ENCODE peak calls at places on chromosomes 4 and X, in nine cellular contexts. H is ovary, V is tibial nerve, E is HepG2, P is transverse colon, U is sigmoid colon, B is K562, Y is A549, J is suprapubic skin. M is an unnamed sample. For H3K9me3, the result is how much of the 10 kb centered on the place peaks cover.

GRCh38 chr4:159374749-159375535 is 272.1 kb downstream of the RAPGEF2 start:
- DNase-seq in H (no peak), V (no peak), E (no peak), P (no peak), U (no peak), B (no peak), Y (no peak), J (no peak), M (no peak)

GRCh38 chr4:6391852-6392188 is 80.6 kb downstream of the PPP2R2C start:
- DNase-seq in H (no peak), V (no peak), E (no peak), P (no peak), U (no peak), B (no peak), Y (no peak), J (no peak), M (no peak)

GRCh38 chrX:111328858-111329257 is 58.6 kb upstream of the CAPN6 start:
- DNase-seq in H (no peak), V (no peak), E (no peak), P (no peak), U (no peak), B (no peak), Y (no peak), J (no peak), M (no peak)

GRCh38 chrX:71871367-71871766 is 39.3 kb upstream of the NHSL2 start:
- DNase-seq in H (no peak), V (no peak), E (no peak), P (no peak), U (no peak), B (no peak), Y (no peak), J (no peak), M (peak)

GRCh38 chrX:115616943-115617563 is 56.1 kb downstream of the PLS3 start:
- DNase-seq in H (no peak), V (no peak), E (no peak), P (no peak), U (no peak), B (no peak), Y (peak), J (no peak), M (no peak)

GRCh38 chr4:142405021-142405991 is 440.8 kb downstream of the INPP4B start:
- DNase-seq in H (peak), V (peak), E (no peak), P (peak), U (peak), B (no peak), Y (peak), J (peak), M (peak)

GRCh38 chrX:135086197-135086854 is 34.0 kb downstream of the ETDB start:
- DNase-seq in H (no peak), V (no peak), E (peak), P (peak), U (no peak), B (peak), Y (peak), J (no peak), M (peak)

GRCh38 chr4:3745886-3746656 is 20.1 kb upstream of the ADRA2C start:
- DNase-seq in H (no peak), V (no peak), E (no peak), P (no peak), U (no peak), B (no peak), Y (peak), J (no peak), M (no peak)

GRCh38 chrX:9433596-9433995 is 31.3 kb upstream of the TBL1X start:
- DNase-seq in H (no peak), V (no peak), E (no peak), P (no peak), U (no peak), B (no peak), Y (no peak), J (no peak), M (no peak)

GRCh38 chr4:187128226-187128625 is 404.6 kb upstream of the FAT1 start:
- DNase-seq in H (no peak), V (no peak), E (no peak), P (no peak), U (no peak), B (no peak), Y (no peak), J (no peak), M (no peak)

GRCh38 chr4:70280567-70280966 is 38.2 kb downstream of the CSN3 start:
- DNase-seq in H (no peak), V (no peak), E (no peak), P (no peak), U (no peak), B (no peak), Y (no peak), J (no peak), M (no peak)

GRCh38 chr4:136392576-136392975 is 1139.7 kb downstream of the PCDH18 start:
- DNase-seq in H (no peak), V (no peak), E (no peak), P (no peak), U (no peak), B (no peak), Y (no peak), J (no peak), M (no peak)

GRCh38 chrX:150410513-150410912 is 47.4 kb downstream of the MAMLD1 start:
- DNase-seq in H (no peak), V (no peak), E (no peak), P (no peak), U (no peak), B (no peak), Y (no peak), J (no peak), M (no peak)

GRCh38 chr4:3401436-3402171 is 40.2 kb upstream of the HGFAC start:
- DNase-seq in H (no peak), V (no peak), E (no peak), P (no peak), U (peak), B (no peak), Y (no peak), J (no peak), M (no peak)

GRCh38 chr4:140743194-140743931 is 12.8 kb downstream of the TBC1D9 start:
- DNase-seq in H (no peak), V (no peak), E (peak), P (peak), U (no peak), B (no peak), Y (no peak), J (no peak), M (no peak)

GRCh38 chr4:102439835-102440234 is 61.3 kb upstream of the NFKB1 start:
- DNase-seq in H (no peak), V (no peak), E (peak), P (no peak), U (no peak), B (peak), Y (peak), J (no peak), M (no peak)

GRCh38 chr4:104941661-104942062 is 205.0 kb upstream of the TET2 start:
- DNase-seq in H (no peak), V (no peak), E (no peak), P (no peak), U (no peak), B (no peak), Y (no peak), J (no peak), M (no peak)

GRCh38 chr4:149997881-149998421 is 80.3 kb upstream of the DCLK2 start:
- DNase-seq in H (no peak), V (no peak), E (peak), P (peak), U (no peak), B (peak), Y (peak), J (no peak), M (no peak)

GRCh38 chr4:677431-678293 is 3.3 kb downstream of the MYL5 start:
- DNase-seq in H (no peak), V (no peak), E (peak), P (peak), U (no peak), B (no peak), Y (no peak), J (no peak), M (peak)

GRCh38 chrX:20066968-20067708 is 49.6 kb downstream of the MAP7D2 start:
- DNase-seq in H (no peak), V (no peak), E (peak), P (peak), U (no peak), B (peak), Y (peak), J (no peak), M (no peak)

GRCh38 chrX:19747672-19748610 is 139.5 kb downstream of the SH3KBP1 start:
- DNase-seq in H (no peak), V (no peak), E (no peak), P (peak), U (peak), B (no peak), Y (no peak), J (no peak), M (no peak)

GRCh38 chr4:41746440-41747229 is 1.9 kb downstream of the PHOX2B start:
- DNase-seq in H (no peak), V (no peak), E (no peak), P (no peak), U (no peak), B (no peak), Y (no peak), J (no peak), M (no peak)

GRCh38 chr4:99161700-99162099 is 17.6 kb upstream of the ADH4 start:
- DNase-seq in H (no peak), V (no peak), E (no peak), P (no peak), U (no peak), B (no peak), Y (no peak), J (no peak), M (no peak)

GRCh38 chr4:22167201-22167600 is 218.6 kb upstream of the KCNIP4 start:
- DNase-seq in H (no peak), V (no peak), E (no peak), P (no peak), U (no peak), B (no peak), Y (no peak), J (no peak), M (no peak)

GRCh38 chr4:183563874-183564273 is 59.0 kb downstream of the ING2 start:
- DNase-seq in H (no peak), V (no peak), E (no peak), P (no peak), U (no peak), B (no peak), Y (no peak), J (no peak), M (no peak)

GRCh38 chr4:144356941-144357381 is 216.4 kb upstream of the GYPA start:
- DNase-seq in H (no peak), V (no peak), E (no peak), P (no peak), U (no peak), B (no peak), Y (no peak), J (no peak), M (no peak)

GRCh38 chr4:173434226-173434625 is 35.3 kb upstream of the SCRG1 start:
- DNase-seq in H (no peak), V (no peak), E (no peak), P (no peak), U (no peak), B (no peak), Y (no peak), J (no peak), M (no peak)

GRCh38 chrX:27680726-27681125 is 90.6 kb downstream of the DCAF8L2 start:
- DNase-seq in H (no peak), V (no peak), E (no peak), P (no peak), U (no peak), B (no peak), Y (no peak), J (no peak), M (no peak)

GRCh38 chrX:63889001-63889400 is 104.0 kb upstream of the ARHGEF9 start:
- DNase-seq in H (no peak), V (no peak), E (no peak), P (no peak), U (no peak), B (no peak), Y (no peak), J (no peak), M (no peak)

DNA sequence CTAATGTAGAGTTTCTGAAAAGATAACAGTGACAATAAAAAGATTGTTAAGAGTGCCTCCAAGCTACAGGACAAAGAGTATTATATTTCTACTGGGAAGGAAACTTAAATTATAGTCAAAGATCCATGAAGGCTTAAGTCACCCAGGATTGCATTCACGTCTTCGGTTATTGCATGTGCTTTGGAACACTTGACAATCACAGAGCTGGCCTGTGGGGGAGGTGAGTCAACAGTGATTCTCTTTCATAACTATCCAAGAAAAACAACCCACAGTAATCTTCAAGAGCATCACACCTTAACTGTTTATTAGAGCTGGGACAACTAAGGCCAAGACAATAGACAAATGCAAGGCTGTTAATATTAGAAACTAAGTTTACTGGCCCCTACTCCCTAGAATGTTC is 40.3 kb downstream of the PDGFC start:
- DNase-seq in H (no peak), V (no peak), E (peak), P (peak), U (no peak), B (no peak), Y (peak), J (no peak), M (no peak)
- TF ChIP-seq EP300 in H (no peak), V (peak), E (no peak), P (no peak), U (no peak), B (no peak), Y (peak), J (no peak), M (no peak)

GRCh38 chrX:148723551-148723950 is 223.1 kb downstream of the AFF2 start:
- DNase-seq in H (no peak), V (no peak), E (no peak), P (no peak), U (no peak), B (no peak), Y (no peak), J (no peak), M (no peak)
- TF ChIP-seq CTCF in H (no peak), V (no peak), E (no peak), P (no peak), U (no peak), B (no peak), Y (no peak), J (no peak), M (no peak)

GRCh38 chr4:129064717-129065116 is 28.6 kb downstream of the SCLT1 start:
- DNase-seq in H (no peak), V (no peak), E (no peak), P (no peak), U (no peak), B (no peak), Y (no peak), J (no peak), M (no peak)

GRCh38 chr4:129062580-129062979 is 30.8 kb downstream of the SCLT1 start:
- DNase-seq in H (no peak), V (no peak), E (no peak), P (no peak), U (no peak), B (no peak), Y (no peak), J (no peak), M (no peak)

GRCh38 chr4:129063640-129064039 is 29.7 kb downstream of the SCLT1 start:
- DNase-seq in H (no peak), V (no peak), E (no peak), P (no peak), U (no peak), B (no peak), Y (no peak), J (no peak), M (no peak)

DNA sequence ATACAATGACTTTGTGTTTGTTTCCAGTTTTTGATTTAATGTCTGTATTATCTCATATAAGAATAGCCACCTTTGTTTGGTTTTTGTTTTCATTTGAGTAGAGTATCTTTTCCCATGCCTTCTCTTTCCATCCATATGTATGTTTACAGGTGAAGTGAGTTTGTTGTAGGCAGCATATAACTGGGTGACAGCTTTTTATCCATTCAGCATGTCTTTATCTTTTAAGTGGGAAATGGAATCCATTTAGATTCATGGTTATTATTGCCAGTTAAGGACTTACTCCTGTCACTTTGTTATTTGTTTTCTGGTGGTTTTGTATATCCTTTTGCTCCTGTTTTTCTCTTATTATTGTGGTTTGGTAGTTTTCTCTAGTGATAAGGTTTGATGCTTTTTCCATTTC is 34.3 kb downstream of the SCLT1 start:
- DNase-seq in H (no peak), V (no peak), E (no peak), P (no peak), U (no peak), B (no peak), Y (no peak), J (no peak), M (no peak)
- H3K9me3 ChIP-seq in H (under half), V (half or more), E (half or more), P (half or more), U (half or more), B (under half), Y (half or more), J (under half), M (half or more)

GRCh38 chrX:14899607-14900006 is 26.4 kb downstream of the MOSPD2 start:
- DNase-seq in H (no peak), V (no peak), E (no peak), P (no peak), U (no peak), B (peak), Y (peak), J (no peak), M (no peak)
- TF ChIP-seq EP300 in H (no peak), V (no peak), E (no peak), P (no peak), U (no peak), B (no peak), Y (no peak), J (no peak), M (no peak)

GRCh38 chr4:166501941-166502382 is 628.9 kb downstream of the TLL1 start:
- DNase-seq in H (no peak), V (no peak), E (peak), P (no peak), U (no peak), B (peak), Y (peak), J (no peak), M (no peak)
- TF ChIP-seq CTCF in H (no peak), V (no peak), E (peak), P (no peak), U (no peak), B (peak), Y (peak), J (no peak), M (no peak)

GRCh38 chr4:110629780-110630500 is 7.1 kb upstream of the PITX2 start:
- DNase-seq in H (no peak), V (no peak), E (no peak), P (no peak), U (no peak), B (no peak), Y (no peak), J (no peak), M (no peak)
- H3K9me3 ChIP-seq in H (under half), V (under half), E (under half), P (under half), U (under half), B (under half), Y (under half), J (under half), M (under half)

M was measured in stomach.